ENCODE peak calls at places on chromosomes 2 and 18, in seven cellular contexts. H is HCT116, R is H54, I is HepG2, T is IMR-90, A is heart left ventricle, G is sigmoid colon. S is an unnamed sample.

GRCh38 chr2:136246086-136246669 is 128.2 kb upstream of the CXCR4 start:
- DNase-seq in R (no peak), G (no peak), T (peak), I (peak), H (peak), A (peak), S (peak)

GRCh38 chr2:75595541-75596395 is 35.0 kb upstream of the EVA1A start:
- DNase-seq in H (no peak), I (peak), R (no peak), A (no peak), T (peak), G (no peak), S (no peak)

GRCh38 chr2:196980498-196980897 is 54.0 kb upstream of the PGAP1 start:
- DNase-seq in T (no peak), G (no peak), R (no peak), A (no peak), I (no peak), H (no peak), S (no peak)

GRCh38 chr2:71672640-71673401 is 219.5 kb downstream of the DYSF start:
- DNase-seq in R (no peak), I (no peak), A (no peak), H (no peak), T (no peak), G (no peak), S (no peak)

GRCh38 chr2:71564361-71564760 is 111.0 kb downstream of the DYSF start:
- DNase-seq in R (no peak), G (no peak), H (no peak), T (no peak), A (no peak), I (no peak), S (no peak)

GRCh38 chr2:6937157-6937556 is 19.9 kb downstream of the RNF144A start:
- DNase-seq in A (no peak), R (no peak), I (no peak), G (no peak), H (no peak), T (no peak), S (no peak)

GRCh38 chr2:12539771-12540170 is 177.0 kb upstream of the TRIB2 start:
- DNase-seq in A (no peak), R (no peak), H (no peak), T (no peak), G (no peak), I (no peak), S (no peak)

GRCh38 chr2:235812185-235812670 is 318.4 kb downstream of the AGAP1 start:
- DNase-seq in R (no peak), G (no peak), T (no peak), A (no peak), H (no peak), I (no peak), S (no peak)

GRCh38 chr18:36307513-36307912 is 10.0 kb downstream of the FHOD3 start:
- DNase-seq in I (no peak), G (no peak), R (no peak), T (peak), H (no peak), A (no peak), S (no peak)

GRCh38 chr2:108575132-108575966 is 41.1 kb downstream of the LIMS1 start:
- DNase-seq in T (peak), H (no peak), A (no peak), R (peak), G (no peak), I (no peak), S (no peak)

GRCh38 chr18:10062292-10062940 is 148.6 kb downstream of the VAPA start:
- DNase-seq in G (no peak), A (no peak), H (no peak), R (no peak), T (peak), I (no peak), S (no peak)

GRCh38 chr2:219442206-219443015 is 7.8 kb downstream of the SPEG start:
- DNase-seq in R (no peak), G (no peak), H (no peak), T (no peak), A (no peak), I (no peak), S (no peak)

DNA sequence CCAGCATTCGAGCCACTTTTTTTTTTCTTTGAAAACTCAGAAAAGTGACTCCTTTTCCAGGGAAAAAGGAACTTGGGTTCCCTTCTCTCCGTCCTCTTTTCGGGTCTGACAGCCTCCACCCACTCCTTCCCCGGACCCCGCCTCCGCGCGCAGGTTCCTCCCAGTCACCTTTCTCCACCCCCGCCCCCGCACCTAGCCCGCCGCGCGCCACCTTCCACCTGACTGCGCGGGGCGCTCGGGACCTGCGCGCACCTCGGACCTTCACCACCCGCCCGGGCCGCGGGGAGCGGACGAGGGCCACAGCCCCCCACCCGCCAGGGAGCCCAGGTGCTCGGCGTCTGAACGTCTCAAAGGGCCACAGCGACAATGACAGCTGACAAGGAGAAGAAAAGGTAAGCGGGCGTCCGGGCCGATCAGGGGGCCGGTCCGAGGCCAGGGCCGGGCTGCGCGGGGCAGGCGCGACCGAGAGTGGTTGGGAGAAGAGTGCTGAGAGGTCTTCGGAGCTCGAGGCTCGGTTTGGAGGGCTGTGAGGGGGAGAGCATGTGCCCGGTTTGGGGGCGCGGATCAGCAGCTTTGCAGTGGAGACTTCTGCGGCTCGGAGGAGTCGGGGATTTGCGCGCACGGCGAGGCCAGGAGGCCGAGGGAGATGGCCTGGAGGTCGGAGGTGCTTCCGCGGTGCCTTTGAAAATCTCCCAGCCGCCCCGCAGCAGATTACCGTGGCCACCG is 502 bp downstream of the EPAS1 start:
- DNase-seq in R (peak), H (no peak), T (no peak), G (peak), A (peak), I (peak), S (peak)
- TF ChIP-seq POLR2A in R (no peak), H (peak), T (no peak), G (peak), A (no peak), I (no peak), S (peak)

DNA sequence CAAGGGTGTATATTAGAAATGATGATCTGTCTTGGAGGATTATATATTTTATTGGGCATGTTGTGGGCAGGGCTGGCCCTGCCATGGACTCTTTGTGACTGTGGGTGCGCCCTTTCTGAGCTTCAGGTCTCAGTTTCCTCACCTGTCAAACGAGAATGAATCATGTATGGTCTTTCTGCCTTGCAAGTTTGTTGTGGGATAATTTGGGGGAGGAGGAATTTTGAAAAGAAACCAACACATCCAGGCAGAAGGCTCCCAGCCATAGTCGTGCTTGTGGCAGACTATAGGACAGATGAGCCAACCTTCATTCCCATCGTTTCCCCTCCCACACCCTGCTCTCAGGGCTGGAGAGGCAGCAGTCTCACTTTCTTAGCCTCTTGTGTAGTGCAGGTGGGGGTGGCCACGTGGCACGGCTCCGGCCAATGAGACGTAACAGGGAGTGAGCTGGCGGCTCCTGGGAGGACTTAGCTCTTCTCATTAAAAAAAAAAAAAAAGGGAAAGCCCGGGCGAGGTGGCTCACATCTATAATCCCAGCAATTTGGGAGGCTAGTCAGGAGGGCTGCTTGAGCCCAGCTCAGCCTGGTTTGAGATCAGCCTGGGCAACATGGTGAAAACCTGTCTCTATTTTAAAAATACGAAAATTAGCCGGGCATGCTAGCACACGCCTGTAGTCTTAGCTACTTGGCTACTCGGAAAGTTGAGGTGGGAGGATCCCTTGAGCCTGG is 63.1 kb downstream of the RHOB start:
- DNase-seq in I (peak), T (peak), H (peak), A (no peak), R (peak), G (peak), S (no peak)
- TF ChIP-seq POLR2A in I (no peak), T (no peak), H (no peak), A (no peak), R (no peak), G (no peak), S (no peak)

DNA sequence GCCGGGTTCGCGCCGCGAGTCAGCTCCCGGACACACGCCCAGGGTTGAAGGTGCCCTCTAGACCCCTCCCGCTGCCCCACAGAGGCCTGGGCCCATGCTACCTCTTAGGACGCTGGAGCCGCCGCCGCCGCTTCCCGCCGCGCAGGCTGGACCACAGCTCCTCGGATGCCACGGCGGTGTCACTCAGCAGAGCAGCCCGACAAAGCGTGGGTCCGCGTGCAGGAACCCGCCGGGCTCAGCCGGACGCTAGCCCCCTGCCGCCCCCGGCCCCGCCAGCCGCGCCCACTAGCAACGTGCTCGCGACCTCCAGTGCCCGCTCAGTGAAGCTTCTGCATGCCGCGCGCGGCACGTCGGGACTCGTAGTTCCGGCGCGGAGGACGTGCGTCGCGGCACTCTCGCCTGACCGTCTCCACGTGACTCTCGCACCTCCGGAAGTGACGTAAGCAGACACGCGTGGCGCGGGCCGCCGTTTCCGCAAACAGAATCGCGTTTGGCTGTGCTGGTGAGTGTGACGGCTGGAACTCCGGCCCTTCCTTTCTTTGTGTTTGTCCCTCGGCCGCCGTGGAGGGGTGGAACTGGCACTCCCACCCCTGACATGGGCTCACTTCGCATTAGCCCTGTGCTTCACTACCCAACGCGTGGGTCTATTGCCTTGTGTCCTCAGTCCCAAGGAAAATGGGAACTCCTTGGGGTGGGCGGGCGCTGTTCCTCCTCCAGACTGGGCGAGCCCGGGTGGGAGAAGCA is at the start of the genes FAM210A and RNMT:
- DNase-seq in T (peak), H (peak), G (peak), I (peak), R (peak), A (peak), S (peak)
- TF ChIP-seq POLR2A in T (peak), H (peak), G (peak), I (peak), R (peak), A (peak), S (peak)

DNA sequence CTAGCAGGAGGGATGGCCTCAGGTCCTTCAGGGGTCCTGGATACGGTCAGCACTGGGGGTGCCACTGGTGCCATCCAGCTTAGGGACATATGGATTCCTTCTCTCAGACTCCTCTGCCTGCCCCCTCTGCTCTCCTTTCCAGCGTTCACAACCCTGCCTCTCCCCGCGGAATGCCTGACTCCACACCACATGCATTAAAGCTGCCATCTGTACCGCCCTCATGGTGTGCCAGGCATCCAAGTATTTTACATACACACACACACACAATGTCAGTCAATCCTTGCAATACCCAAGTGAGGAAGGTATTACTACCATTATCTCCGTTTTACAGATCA is 165.6 kb upstream of the HAAO start:
- DNase-seq in T (no peak), G (no peak), I (no peak), H (no peak), A (no peak), R (no peak), S (no peak)
- TF ChIP-seq POLR2A in T (no peak), G (no peak), I (no peak), H (no peak), A (no peak), R (no peak), S (no peak)

S was measured in erythroblast.